ENCODE peak calls at places on chromosome 10, in seven cellular contexts. G is transverse colon, H is spleen, A is HepG2, R is gastrocnemius medialis, S is A549, L is heart left ventricle. O is an unnamed sample.

GRCh38 chr10:105844653-105845052 is 1203.6 kb downstream of the SORCS3 start:
- DNase-seq in G (no peak), H (no peak), A (no peak), R (no peak), S (no peak), L (no peak), O (no peak)

GRCh38 chr10:86688398-86688921 is 20.1 kb downstream of the LDB3 start:
- DNase-seq in G (peak), H (no peak), A (peak), R (peak), S (peak), L (peak), O (peak)

GRCh38 chr10:20334559-20334958 is 518.3 kb downstream of the PLXDC2 start:
- DNase-seq in G (no peak), H (no peak), A (no peak), R (no peak), S (no peak), L (no peak), O (no peak)

GRCh38 chr10:103877861-103878260 is 22.5 kb upstream of the SH3PXD2A start:
- DNase-seq in G (no peak), H (no peak), A (no peak), R (no peak), S (no peak), L (no peak), O (no peak)

GRCh38 chr10:101375073-101375472 is 21.1 kb downstream of the BTRC start:
- DNase-seq in G (no peak), H (no peak), A (no peak), R (no peak), S (no peak), L (no peak), O (no peak)

GRCh38 chr10:17113889-17114288 is 15.7 kb downstream of the CUBN start:
- DNase-seq in G (no peak), H (no peak), A (no peak), R (peak), S (no peak), L (no peak), O (peak)

GRCh38 chr10:51892965-51893658 is 193.7 kb upstream of the CSTF2T start:
- DNase-seq in G (peak), H (no peak), A (peak), R (no peak), S (peak), L (no peak), O (no peak)

GRCh38 chr10:6074489-6075301 is 12.5 kb upstream of the IL2RA start:
- DNase-seq in G (no peak), H (no peak), A (no peak), R (no peak), S (no peak), L (no peak), O (no peak)

GRCh38 chr10:8060010-8060703 is 5.7 kb downstream of the GATA3 start:
- DNase-seq in G (no peak), H (no peak), A (no peak), R (no peak), S (no peak), L (no peak), O (no peak)

GRCh38 chr10:27771231-27771630 is 25.6 kb upstream of the MKX start:
- DNase-seq in G (no peak), H (no peak), A (no peak), R (no peak), S (no peak), L (no peak), O (no peak)

GRCh38 chr10:79585870-79586527 is 24.7 kb upstream of the SFTPA1 start:
- DNase-seq in G (no peak), H (no peak), A (no peak), R (no peak), S (no peak), L (no peak), O (no peak)

GRCh38 chr10:64036306-64036930 is 515.2 kb downstream of the REEP3 start:
- DNase-seq in G (no peak), H (no peak), A (no peak), R (no peak), S (no peak), L (no peak), O (no peak)

GRCh38 chr10:11051001-11051324 is 33.3 kb downstream of the CELF2 start:
- DNase-seq in G (no peak), H (no peak), A (no peak), R (no peak), S (no peak), L (no peak), O (no peak)

GRCh38 chr10:100391163-100392002 is 44.4 kb downstream of the SCD start:
- DNase-seq in G (no peak), H (no peak), A (no peak), R (no peak), S (no peak), L (no peak), O (no peak)

GRCh38 chr10:119409906-119410305 is 132.6 kb downstream of the RGS10 start:
- DNase-seq in G (peak), H (peak), A (peak), R (peak), S (no peak), L (peak), O (peak)

GRCh38 chr10:74917481-74918077 is 91.2 kb downstream of the KAT6B start:
- DNase-seq in G (no peak), H (no peak), A (peak), R (no peak), S (peak), L (no peak), O (no peak)

GRCh38 chr10:95518455-95519131 is 42.6 kb downstream of the SORBS1 start:
- DNase-seq in G (no peak), H (no peak), A (no peak), R (no peak), S (no peak), L (no peak), O (no peak)

GRCh38 chr10:17655567-17656146 is 11.7 kb downstream of the STAM start:
- DNase-seq in G (no peak), H (no peak), A (peak), R (no peak), S (no peak), L (no peak), O (no peak)

GRCh38 chr10:5014936-5015335 is 11.3 kb upstream of the AKR1C2 start:
- DNase-seq in G (no peak), H (no peak), A (peak), R (no peak), S (peak), L (no peak), O (no peak)

GRCh38 chr10:75347211-75347610 is 54.4 kb downstream of the ZNF503 start:
- DNase-seq in G (no peak), H (no peak), A (no peak), R (no peak), S (no peak), L (no peak), O (no peak)

GRCh38 chr10:59779656-59780521 is 26.6 kb upstream of the MRLN start:
- DNase-seq in G (no peak), H (no peak), A (no peak), R (no peak), S (no peak), L (peak), O (no peak)

GRCh38 chr10:74816824-74817498 is 9.4 kb upstream of the KAT6B start:
- DNase-seq in G (no peak), H (no peak), A (no peak), R (no peak), S (peak), L (no peak), O (no peak)

GRCh38 chr10:91689731-91690168 is 56.9 kb upstream of the PPP1R3C start:
- DNase-seq in G (no peak), H (no peak), A (no peak), R (peak), S (no peak), L (peak), O (no peak)

GRCh38 chr10:113754125-113754524 is 2.6 kb downstream of the PLEKHS1 start:
- DNase-seq in G (no peak), H (no peak), A (no peak), R (no peak), S (no peak), L (no peak), O (no peak)

GRCh38 chr10:113754768-113755167 is 3.3 kb downstream of the PLEKHS1 start:
- DNase-seq in G (peak), H (no peak), A (no peak), R (no peak), S (no peak), L (no peak), O (no peak)

GRCh38 chr10:113752553-113752952 is 1.1 kb downstream of the PLEKHS1 start:
- DNase-seq in G (peak), H (no peak), A (no peak), R (no peak), S (no peak), L (no peak), O (no peak)

GRCh38 chr10:113753020-113753692 is 1.7 kb downstream of the PLEKHS1 start:
- DNase-seq in G (peak), H (no peak), A (no peak), R (no peak), S (no peak), L (no peak), O (no peak)

GRCh38 chr10:113751116-113751728 is at the start of gene PLEKHS1:
- DNase-seq in G (no peak), H (no peak), A (no peak), R (no peak), S (no peak), L (no peak), O (no peak)
- TF ChIP-seq POLR2A in G (no peak), H (no peak), A (no peak), R (no peak), S (no peak), L (no peak), O (no peak)

GRCh38 chr10:22026287-22026686 is 22.8 kb upstream of the DNAJC1 start:
- DNase-seq in G (no peak), H (no peak), A (no peak), R (no peak), S (no peak), L (no peak), O (no peak)

GRCh38 chr10:22027666-22028238 is 24.2 kb upstream of the DNAJC1 start:
- DNase-seq in G (no peak), H (no peak), A (no peak), R (no peak), S (no peak), L (no peak), O (no peak)

GRCh38 chr10:22030421-22030820 is 26.9 kb upstream of the DNAJC1 start:
- DNase-seq in G (no peak), H (no peak), A (no peak), R (no peak), S (no peak), L (no peak), O (no peak)

DNA sequence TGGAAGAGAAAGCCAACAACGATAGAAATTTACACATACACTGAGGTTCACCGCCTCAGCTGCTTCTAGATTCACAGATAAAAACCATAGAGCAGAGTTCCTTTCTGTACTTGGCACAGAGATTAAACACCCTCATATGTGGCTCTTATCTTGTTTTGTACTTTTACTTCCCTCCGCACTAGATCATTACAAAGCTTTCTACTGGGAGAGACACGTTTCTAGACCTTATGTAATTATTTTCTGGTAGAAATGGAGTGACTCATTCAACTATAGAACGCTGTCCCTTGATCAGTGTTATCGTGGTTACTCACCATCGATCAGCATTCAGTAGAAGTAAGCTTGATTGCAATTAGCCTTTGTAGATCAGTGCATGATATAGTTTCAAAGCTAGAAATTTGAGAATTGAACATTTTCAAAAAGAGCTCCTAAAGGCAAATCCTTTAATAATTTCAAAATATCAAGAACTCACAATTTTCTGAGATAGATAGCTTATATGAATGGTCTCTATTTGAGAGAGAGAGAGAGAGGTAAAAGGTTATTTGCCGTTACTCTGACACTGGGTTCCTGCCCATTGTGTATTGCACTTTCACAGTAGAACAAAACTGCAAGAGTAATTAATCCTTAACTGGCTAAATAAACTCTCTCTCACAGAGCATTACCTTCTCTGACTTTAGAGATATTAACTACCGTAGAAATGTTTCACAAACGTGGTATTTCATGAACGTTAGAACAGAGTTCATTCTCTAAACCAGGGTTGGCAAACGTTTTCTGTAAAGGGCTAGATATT is 26.1 kb upstream of the DNAJC1 start:
- DNase-seq in G (no peak), H (no peak), A (no peak), R (no peak), S (no peak), L (no peak), O (no peak)
- H3K4me3 ChIP-seq in G (no peak), H (no peak), A (no peak), R (no peak), S (no peak), L (no peak), O (no peak)

DNA sequence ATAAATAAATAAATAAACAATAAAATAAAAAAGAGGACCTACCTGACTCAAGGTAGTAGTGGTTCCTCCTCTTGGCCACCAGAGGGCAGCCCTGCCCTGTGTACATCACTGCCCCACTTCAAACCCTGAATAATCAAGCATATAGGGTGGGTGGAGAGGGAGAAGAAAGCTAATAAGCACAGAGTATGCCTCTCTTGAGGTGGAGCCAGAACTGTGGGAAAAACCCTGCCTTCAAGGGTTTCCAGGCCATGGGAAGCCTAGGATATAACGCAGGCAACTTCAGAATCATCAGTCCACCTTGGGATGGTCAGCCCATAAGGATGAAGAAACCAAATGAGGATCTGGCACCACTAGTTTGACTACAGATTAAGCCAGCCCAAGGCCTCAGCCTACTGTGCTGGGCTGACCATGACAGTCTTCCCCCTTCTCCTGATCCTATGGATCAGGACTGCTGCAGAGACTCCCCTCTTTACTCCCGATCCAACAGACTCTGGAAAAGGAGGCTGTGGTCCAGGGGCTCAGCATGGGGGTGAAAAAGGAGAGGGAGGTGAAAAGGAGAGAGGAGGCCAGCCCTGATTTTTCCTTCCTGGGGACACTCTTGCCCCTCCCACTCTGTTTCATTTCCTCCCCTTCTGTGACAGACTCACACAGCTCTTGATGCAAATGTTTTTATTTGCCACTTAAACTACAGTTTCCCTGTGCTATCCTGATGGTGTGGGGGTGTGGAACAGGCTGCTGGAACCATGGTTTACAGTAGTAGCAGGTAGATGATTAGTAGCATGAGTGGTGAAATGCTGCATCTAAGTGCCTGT is 10.1 kb downstream of the AVPI1 start:
- DNase-seq in G (peak), H (peak), A (peak), R (no peak), S (peak), L (no peak), O (no peak)
- TF ChIP-seq POLR2A in G (no peak), H (no peak), A (peak), R (no peak), S (no peak), L (no peak), O (no peak)

GRCh38 chr10:71838264-71839211 is 12.5 kb downstream of the PSAP start:
- DNase-seq in G (no peak), H (no peak), A (no peak), R (peak), S (peak), L (no peak), O (no peak)

GRCh38 chr10:71837085-71837827 is 13.8 kb downstream of the PSAP start:
- DNase-seq in G (no peak), H (no peak), A (peak), R (no peak), S (peak), L (no peak), O (no peak)

GRCh38 chr10:71835671-71836593 is 15.1 kb downstream of the PSAP start:
- DNase-seq in G (peak), H (peak), A (peak), R (peak), S (no peak), L (peak), O (peak)

GRCh38 chr10:71834343-71834674 is 16.7 kb downstream of the PSAP start:
- DNase-seq in G (no peak), H (peak), A (no peak), R (no peak), S (no peak), L (no peak), O (no peak)

GRCh38 chr10:71836594-71836970 is 14.5 kb downstream of the PSAP start:
- DNase-seq in G (no peak), H (no peak), A (no peak), R (no peak), S (no peak), L (no peak), O (no peak)
- H3K4me3 ChIP-seq in G (no peak), H (no peak), A (no peak), R (no peak), S (no peak), L (no peak), O (no peak)

GRCh38 chr10:131901181-131901829 is 497 bp downstream of the PPP2R2D start:
- DNase-seq in G (peak), H (peak), A (no peak), R (no peak), S (no peak), L (peak), O (peak)
- TF ChIP-seq POLR2A in G (peak), H (no peak), A (no peak), R (no peak), S (no peak), L (no peak), O (no peak)

GRCh38 chr10:28938745-28939144 is 261.4 kb downstream of the BAMBI start:
- DNase-seq in G (no peak), H (no peak), A (no peak), R (no peak), S (no peak), L (no peak), O (no peak)
- H3K4me3 ChIP-seq in G (no peak), H (no peak), A (peak), R (no peak), S (peak), L (no peak), O (no peak)

GRCh38 chr10:67849331-67850011 is 11.5 kb upstream of the DNAJC12 start:
- DNase-seq in G (peak), H (peak), A (peak), R (peak), S (peak), L (peak), O (peak)
- TF ChIP-seq POLR2A in G (peak), H (no peak), A (peak), R (peak), S (peak), L (peak), O (peak)

O was measured in sigmoid colon.